ENCODE peak calls at places on chromosomes 6 and 20, in eight cellular contexts. T is stimulated activated CD8-positive, alpha-beta memory T cell treated with anti-CD3 and anti-CD28 coated beads, Interleukin-4, amount 100 ng/mL, for 24 hours; F is AG10803; Z is neural crest cell; M is Calu3; S is GF-D8; H is B cell; P is right cardiac atrium. L is an unnamed sample.

GRCh38 chr6:33905081-33905609 is 101.3 kb upstream of the MLN start:
- DNase-seq in T (no peak), H (peak), Z (no peak), P (no peak), M (no peak), S (peak), F (no peak), L (no peak)

GRCh38 chr6:147053311-147053921 is 150.8 kb upstream of the STXBP5 start:
- DNase-seq in M (no peak), Z (no peak), T (no peak), P (no peak), F (no peak), S (no peak), H (no peak), L (no peak)

GRCh38 chr6:1135726-1136414 is 176.0 kb upstream of the FOXQ1 start:
- DNase-seq in Z (no peak), H (no peak), S (no peak), P (no peak), M (no peak), F (peak), T (no peak), L (no peak)

GRCh38 chr6:165677091-165677490 is 14.1 kb upstream of the PDE10A start:
- DNase-seq in S (no peak), F (no peak), Z (no peak), P (no peak), T (no peak), H (no peak), M (no peak), L (no peak)

GRCh38 chr6:17835784-17836183 is 129.1 kb upstream of the NUP153 start:
- DNase-seq in Z (no peak), H (no peak), P (no peak), T (no peak), M (no peak), F (no peak), S (no peak), L (no peak)

GRCh38 chr6:147548930-147549475 is 40.5 kb downstream of the SAMD5 start:
- DNase-seq in M (no peak), H (no peak), T (no peak), S (no peak), P (no peak), F (no peak), Z (no peak), L (no peak)

GRCh38 chr6:75206338-75207210 is 721 bp upstream of the COL12A1 start:
- DNase-seq in Z (no peak), T (no peak), H (no peak), P (peak), F (peak), S (no peak), M (no peak), L (no peak)

GRCh38 chr6:52620055-52620905 is 43.4 kb upstream of the TRAM2 start:
- DNase-seq in T (no peak), S (peak), P (no peak), M (no peak), Z (no peak), F (no peak), H (no peak), L (no peak)

GRCh38 chr20:50464026-50464724 is 46.0 kb upstream of the PTPN1 start:
- DNase-seq in H (peak), T (peak), F (peak), M (peak), P (peak), Z (peak), S (no peak), L (peak)

GRCh38 chr20:10653593-10654288 is 20.1 kb downstream of the JAG1 start:
- DNase-seq in F (peak), T (no peak), H (no peak), M (no peak), Z (no peak), P (peak), S (no peak), L (no peak)

GRCh38 chr6:31585531-31585930 is 546 bp upstream of the LST1 start:
- DNase-seq in F (no peak), Z (no peak), T (no peak), P (no peak), M (peak), S (peak), H (peak), L (peak)

GRCh38 chr20:64058536-64058935 is 4.5 kb upstream of the TCEA2 start:
- DNase-seq in T (no peak), P (no peak), H (no peak), M (peak), F (no peak), S (no peak), Z (no peak), L (no peak)

GRCh38 chr6:96520851-96521115 is 823 bp upstream of the UFL1 start:
- DNase-seq in F (no peak), Z (no peak), P (no peak), H (no peak), M (no peak), S (no peak), T (no peak), L (no peak)

GRCh38 chr6:113246186-113246585 is 611.0 kb upstream of the MARCKS start:
- DNase-seq in H (no peak), S (no peak), M (no peak), Z (no peak), T (no peak), F (peak), P (no peak), L (no peak)

GRCh38 chr6:105850636-105851035 is 235.5 kb upstream of the PRDM1 start:
- DNase-seq in S (no peak), H (no peak), F (no peak), T (no peak), M (no peak), Z (no peak), P (no peak), L (no peak)

GRCh38 chr20:20520776-20521175 is 152.9 kb downstream of the INSM1 start:
- DNase-seq in F (peak), Z (no peak), T (no peak), P (no peak), H (no peak), S (no peak), M (no peak), L (no peak)

L was measured in AML-193.